ENCODE peak calls at places on chromosomes 1 and 21, in nine cellular contexts. One of them, this sample, is unnamed.

GRCh38 chr1:203448521-203449061 is 27.0 kb upstream of the PRELP start:
- DNase-seq in stimulated activated CD8-positive, alpha-beta memory T cell treated with anti-CD3 and anti-CD28 coated beads, Interleukin-2, amount 100 ng/mL, for 48 hours: no peak
- DNase-seq in GM23338: peak; percentile 24
- DNase-seq in endothelial cell: no peak
- DNase-seq in left colon: no peak
- DNase-seq in WTC11: no peak
- DNase-seq in germinal center: no peak
- DNase-seq in glutamatergic neuron: peak; percentile 67
- DNase-seq in T-helper 2 cell: no peak
- DNase-seq in this sample: peak; percentile 85

GRCh38 chr1:183893561-183894289 is 88.8 kb downstream of the RGL1 start:
- DNase-seq in stimulated activated CD8-positive, alpha-beta memory T cell treated with anti-CD3 and anti-CD28 coated beads, Interleukin-2, amount 100 ng/mL, for 48 hours: no peak
- DNase-seq in T-helper 2 cell: no peak
- DNase-seq in germinal center: no peak
- DNase-seq in glutamatergic neuron: no peak
- DNase-seq in GM23338: no peak
- DNase-seq in left colon: no peak
- DNase-seq in endothelial cell: no peak
- DNase-seq in WTC11: no peak
- DNase-seq in this sample: no peak

GRCh38 chr1:213724640-213725536 is 262.9 kb upstream of the PROX1 start:
- DNase-seq in stimulated activated CD8-positive, alpha-beta memory T cell treated with anti-CD3 and anti-CD28 coated beads, Interleukin-2, amount 100 ng/mL, for 48 hours: no peak
- DNase-seq in T-helper 2 cell: no peak
- DNase-seq in germinal center: no peak
- DNase-seq in left colon: peak; percentile 44
- DNase-seq in WTC11: no peak
- DNase-seq in GM23338: no peak
- DNase-seq in endothelial cell: no peak
- DNase-seq in glutamatergic neuron: no peak
- DNase-seq in this sample: no peak

GRCh38 chr1:48619529-48619928 is 147.5 kb upstream of the SPATA6 start:
- DNase-seq in GM23338: peak; percentile 89
- DNase-seq in left colon: no peak
- DNase-seq in T-helper 2 cell: no peak
- DNase-seq in glutamatergic neuron: peak; percentile 78
- DNase-seq in germinal center: no peak
- DNase-seq in stimulated activated CD8-positive, alpha-beta memory T cell treated with anti-CD3 and anti-CD28 coated beads, Interleukin-2, amount 100 ng/mL, for 48 hours: no peak
- DNase-seq in WTC11: peak; percentile 85
- DNase-seq in endothelial cell: no peak
- DNase-seq in this sample: no peak

GRCh38 chr1:150516050-150516591 is 569 bp downstream of the FALEC start:
- DNase-seq in left colon: no peak
- DNase-seq in glutamatergic neuron: no peak
- DNase-seq in WTC11: no peak
- DNase-seq in germinal center: no peak
- DNase-seq in endothelial cell: no peak
- DNase-seq in stimulated activated CD8-positive, alpha-beta memory T cell treated with anti-CD3 and anti-CD28 coated beads, Interleukin-2, amount 100 ng/mL, for 48 hours: no peak
- DNase-seq in T-helper 2 cell: peak; percentile 7
- DNase-seq in GM23338: peak; percentile 58
- DNase-seq in this sample: no peak

GRCh38 chr1:38154089-38154470 is 107.5 kb upstream of the POU3F1 start:
- DNase-seq in stimulated activated CD8-positive, alpha-beta memory T cell treated with anti-CD3 and anti-CD28 coated beads, Interleukin-2, amount 100 ng/mL, for 48 hours: no peak
- DNase-seq in T-helper 2 cell: no peak
- DNase-seq in GM23338: no peak
- DNase-seq in germinal center: peak; percentile 34
- DNase-seq in WTC11: no peak
- DNase-seq in left colon: no peak
- DNase-seq in endothelial cell: no peak
- DNase-seq in glutamatergic neuron: no peak
- DNase-seq in this sample: no peak

GRCh38 chr1:72357411-72357810 is 75.1 kb upstream of the NEGR1 start:
- DNase-seq in left colon: no peak
- DNase-seq in glutamatergic neuron: no peak
- DNase-seq in GM23338: no peak
- DNase-seq in stimulated activated CD8-positive, alpha-beta memory T cell treated with anti-CD3 and anti-CD28 coated beads, Interleukin-2, amount 100 ng/mL, for 48 hours: no peak
- DNase-seq in endothelial cell: no peak
- DNase-seq in T-helper 2 cell: no peak
- DNase-seq in WTC11: no peak
- DNase-seq in germinal center: no peak
- DNase-seq in this sample: no peak

GRCh38 chr21:44943686-44944550 is 4.1 kb downstream of the SLX9 start:
- DNase-seq in germinal center: no peak
- DNase-seq in glutamatergic neuron: no peak
- DNase-seq in T-helper 2 cell: no peak
- DNase-seq in WTC11: no peak
- DNase-seq in stimulated activated CD8-positive, alpha-beta memory T cell treated with anti-CD3 and anti-CD28 coated beads, Interleukin-2, amount 100 ng/mL, for 48 hours: no peak
- DNase-seq in endothelial cell: no peak
- DNase-seq in left colon: no peak
- DNase-seq in GM23338: no peak
- DNase-seq in this sample: no peak

GRCh38 chr1:201020647-201021332 is 2.7 kb downstream of the KIF21B start:
- DNase-seq in endothelial cell: peak; percentile 30
- DNase-seq in WTC11: peak; percentile 65
- DNase-seq in germinal center: peak; percentile 66
- DNase-seq in left colon: no peak
- DNase-seq in glutamatergic neuron: peak; percentile 45
- DNase-seq in T-helper 2 cell: peak; percentile 55
- DNase-seq in GM23338: peak; percentile 84
- DNase-seq in stimulated activated CD8-positive, alpha-beta memory T cell treated with anti-CD3 and anti-CD28 coated beads, Interleukin-2, amount 100 ng/mL, for 48 hours: no peak
- DNase-seq in this sample: no peak

GRCh38 chr1:113812661-113813135 is 422 bp upstream of the RSBN1 start:
- DNase-seq in T-helper 2 cell: no peak
- DNase-seq in glutamatergic neuron: no peak
- DNase-seq in endothelial cell: no peak
- DNase-seq in germinal center: peak; percentile 44
- DNase-seq in GM23338: peak; percentile 63
- DNase-seq in stimulated activated CD8-positive, alpha-beta memory T cell treated with anti-CD3 and anti-CD28 coated beads, Interleukin-2, amount 100 ng/mL, for 48 hours: no peak
- DNase-seq in WTC11: no peak
- DNase-seq in left colon: peak; percentile 32
- DNase-seq in this sample: no peak

GRCh38 chr1:88897070-88897730 is 5.8 kb upstream of the GTF2B start:
- DNase-seq in left colon: no peak
- DNase-seq in WTC11: no peak
- DNase-seq in endothelial cell: no peak
- DNase-seq in glutamatergic neuron: no peak
- DNase-seq in T-helper 2 cell: no peak
- DNase-seq in GM23338: no peak
- DNase-seq in stimulated activated CD8-positive, alpha-beta memory T cell treated with anti-CD3 and anti-CD28 coated beads, Interleukin-2, amount 100 ng/mL, for 48 hours: no peak
- DNase-seq in germinal center: no peak
- DNase-seq in this sample: no peak

GRCh38 chr1:86779308-86780191 is 75.2 kb downstream of the SH3GLB1 start:
- DNase-seq in glutamatergic neuron: no peak
- DNase-seq in germinal center: no peak
- DNase-seq in stimulated activated CD8-positive, alpha-beta memory T cell treated with anti-CD3 and anti-CD28 coated beads, Interleukin-2, amount 100 ng/mL, for 48 hours: no peak
- DNase-seq in left colon: no peak
- DNase-seq in endothelial cell: no peak
- DNase-seq in GM23338: no peak
- DNase-seq in WTC11: no peak
- DNase-seq in T-helper 2 cell: no peak
- DNase-seq in this sample: no peak

GRCh38 chr1:37660646-37661045 is 26.0 kb upstream of the RSPO1 start:
- DNase-seq in glutamatergic neuron: no peak
- DNase-seq in stimulated activated CD8-positive, alpha-beta memory T cell treated with anti-CD3 and anti-CD28 coated beads, Interleukin-2, amount 100 ng/mL, for 48 hours: no peak
- DNase-seq in T-helper 2 cell: no peak
- DNase-seq in GM23338: peak; percentile 36
- DNase-seq in WTC11: no peak
- DNase-seq in left colon: no peak
- DNase-seq in germinal center: no peak
- DNase-seq in endothelial cell: no peak
- DNase-seq in this sample: no peak

GRCh38 chr21:45336535-45336810 is 48.8 kb upstream of the POFUT2 start:
- DNase-seq in glutamatergic neuron: no peak
- DNase-seq in T-helper 2 cell: no peak
- DNase-seq in endothelial cell: no peak
- DNase-seq in WTC11: no peak
- DNase-seq in stimulated activated CD8-positive, alpha-beta memory T cell treated with anti-CD3 and anti-CD28 coated beads, Interleukin-2, amount 100 ng/mL, for 48 hours: no peak
- DNase-seq in germinal center: no peak
- DNase-seq in left colon: no peak
- DNase-seq in GM23338: no peak
- DNase-seq in this sample: no peak

GRCh38 chr1:43207229-43207853 is 35.2 kb downstream of the CFAP57 start:
- DNase-seq in T-helper 2 cell: no peak
- DNase-seq in endothelial cell: no peak
- DNase-seq in GM23338: no peak
- DNase-seq in stimulated activated CD8-positive, alpha-beta memory T cell treated with anti-CD3 and anti-CD28 coated beads, Interleukin-2, amount 100 ng/mL, for 48 hours: no peak
- DNase-seq in WTC11: no peak
- DNase-seq in germinal center: no peak
- DNase-seq in left colon: no peak
- DNase-seq in glutamatergic neuron: no peak
- DNase-seq in this sample: no peak

GRCh38 chr1:235056937-235057336 is 71.7 kb downstream of the TOMM20 start:
- DNase-seq in GM23338: no peak
- DNase-seq in left colon: no peak
- DNase-seq in stimulated activated CD8-positive, alpha-beta memory T cell treated with anti-CD3 and anti-CD28 coated beads, Interleukin-2, amount 100 ng/mL, for 48 hours: no peak
- DNase-seq in germinal center: no peak
- DNase-seq in WTC11: no peak
- DNase-seq in glutamatergic neuron: no peak
- DNase-seq in endothelial cell: no peak
- DNase-seq in T-helper 2 cell: peak; percentile 16
- DNase-seq in this sample: no peak

GRCh38 chr21:26130249-26130896 is 40.2 kb downstream of the APP start:
- DNase-seq in endothelial cell: no peak
- DNase-seq in germinal center: no peak
- DNase-seq in GM23338: no peak
- DNase-seq in stimulated activated CD8-positive, alpha-beta memory T cell treated with anti-CD3 and anti-CD28 coated beads, Interleukin-2, amount 100 ng/mL, for 48 hours: no peak
- DNase-seq in WTC11: no peak
- DNase-seq in T-helper 2 cell: no peak
- DNase-seq in glutamatergic neuron: no peak
- DNase-seq in left colon: no peak
- DNase-seq in this sample: no peak

GRCh38 chr1:27606708-27607238 is 2.8 kb upstream of the AHDC1 start:
- DNase-seq in T-helper 2 cell: no peak
- DNase-seq in WTC11: no peak
- DNase-seq in stimulated activated CD8-positive, alpha-beta memory T cell treated with anti-CD3 and anti-CD28 coated beads, Interleukin-2, amount 100 ng/mL, for 48 hours: no peak
- DNase-seq in germinal center: no peak
- DNase-seq in glutamatergic neuron: no peak
- DNase-seq in left colon: no peak
- DNase-seq in endothelial cell: no peak
- DNase-seq in GM23338: no peak
- DNase-seq in this sample: no peak

GRCh38 chr1:100928128-100928527 is 32.2 kb downstream of the SLC30A7 start:
- DNase-seq in GM23338: peak; percentile 64
- DNase-seq in T-helper 2 cell: peak; percentile 39
- DNase-seq in glutamatergic neuron: no peak
- DNase-seq in endothelial cell: no peak
- DNase-seq in WTC11: no peak
- DNase-seq in stimulated activated CD8-positive, alpha-beta memory T cell treated with anti-CD3 and anti-CD28 coated beads, Interleukin-2, amount 100 ng/mL, for 48 hours: no peak
- DNase-seq in left colon: no peak
- DNase-seq in germinal center: no peak
- DNase-seq in this sample: no peak

GRCh38 chr1:226419284-226419683 is 11.4 kb upstream of the PARP1 start:
- DNase-seq in left colon: no peak
- DNase-seq in glutamatergic neuron: no peak
- DNase-seq in T-helper 2 cell: no peak
- DNase-seq in GM23338: no peak
- DNase-seq in endothelial cell: no peak
- DNase-seq in germinal center: no peak
- DNase-seq in stimulated activated CD8-positive, alpha-beta memory T cell treated with anti-CD3 and anti-CD28 coated beads, Interleukin-2, amount 100 ng/mL, for 48 hours: no peak
- DNase-seq in WTC11: no peak
- DNase-seq in this sample: no peak

GRCh38 chr1:25599969-25600610 is 16.5 kb upstream of the MAN1C1 start:
- DNase-seq in endothelial cell: no peak
- DNase-seq in left colon: no peak
- DNase-seq in stimulated activated CD8-positive, alpha-beta memory T cell treated with anti-CD3 and anti-CD28 coated beads, Interleukin-2, amount 100 ng/mL, for 48 hours: no peak
- DNase-seq in germinal center: no peak
- DNase-seq in glutamatergic neuron: no peak
- DNase-seq in T-helper 2 cell: no peak
- DNase-seq in WTC11: no peak
- DNase-seq in GM23338: no peak
- DNase-seq in this sample: no peak

GRCh38 chr1:155177918-155178281 is 4.3 kb downstream of the TRIM46 start:
- DNase-seq in germinal center: no peak
- DNase-seq in WTC11: no peak
- DNase-seq in glutamatergic neuron: peak; percentile 5
- DNase-seq in left colon: no peak
- DNase-seq in T-helper 2 cell: no peak
- DNase-seq in endothelial cell: no peak
- DNase-seq in stimulated activated CD8-positive, alpha-beta memory T cell treated with anti-CD3 and anti-CD28 coated beads, Interleukin-2, amount 100 ng/mL, for 48 hours: no peak
- DNase-seq in GM23338: no peak
- DNase-seq in this sample: peak; percentile 68

GRCh38 chr1:179029293-179029692 is 3.6 kb downstream of the FAM20B start:
- DNase-seq in T-helper 2 cell: peak; percentile 60
- DNase-seq in glutamatergic neuron: no peak
- DNase-seq in stimulated activated CD8-positive, alpha-beta memory T cell treated with anti-CD3 and anti-CD28 coated beads, Interleukin-2, amount 100 ng/mL, for 48 hours: no peak
- DNase-seq in left colon: no peak
- DNase-seq in germinal center: no peak
- DNase-seq in GM23338: peak; percentile 28
- DNase-seq in WTC11: no peak
- DNase-seq in endothelial cell: no peak
- DNase-seq in this sample: no peak

GRCh38 chr1:26161408-26162219 is 2.7 kb downstream of the FAM110D start:
- DNase-seq in WTC11: peak; percentile 64
- DNase-seq in glutamatergic neuron: peak; percentile 76
- DNase-seq in T-helper 2 cell: peak; percentile 58
- DNase-seq in endothelial cell: peak; percentile 44
- DNase-seq in stimulated activated CD8-positive, alpha-beta memory T cell treated with anti-CD3 and anti-CD28 coated beads, Interleukin-2, amount 100 ng/mL, for 48 hours: peak; percentile 31
- DNase-seq in germinal center: peak; percentile 50
- DNase-seq in left colon: no peak
- DNase-seq in GM23338: peak; percentile 76
- DNase-seq in this sample: no peak

GRCh38 chr1:12356004-12356890 is 126.4 kb downstream of the VPS13D start:
- DNase-seq in stimulated activated CD8-positive, alpha-beta memory T cell treated with anti-CD3 and anti-CD28 coated beads, Interleukin-2, amount 100 ng/mL, for 48 hours: no peak
- DNase-seq in germinal center: no peak
- DNase-seq in left colon: no peak
- DNase-seq in GM23338: no peak
- DNase-seq in WTC11: no peak
- DNase-seq in endothelial cell: no peak
- DNase-seq in T-helper 2 cell: no peak
- DNase-seq in glutamatergic neuron: no peak
- DNase-seq in this sample: no peak

GRCh38 chr1:119799003-119799402 is 12.3 kb downstream of the REG4 start:
- DNase-seq in germinal center: no peak
- DNase-seq in T-helper 2 cell: no peak
- DNase-seq in GM23338: no peak
- DNase-seq in stimulated activated CD8-positive, alpha-beta memory T cell treated with anti-CD3 and anti-CD28 coated beads, Interleukin-2, amount 100 ng/mL, for 48 hours: no peak
- DNase-seq in WTC11: no peak
- DNase-seq in endothelial cell: no peak
- DNase-seq in glutamatergic neuron: no peak
- DNase-seq in left colon: no peak
- DNase-seq in this sample: no peak